ENCODE peak calls at places on chromosomes 11 and 22, in six cellular contexts. P, R, M, C, T and B are unnamed samples.

GRCh38 chr11:128029219-128029722 is 558.1 kb downstream of the ETS1 start:
- DNase-seq in P (no peak), R (no peak), M (no peak), C (no peak), T (no peak), B (no peak)

GRCh38 chr11:47691979-47692378 is 23.2 kb downstream of the AGBL2 start:
- DNase-seq in P (no peak), R (no peak), M (no peak), C (no peak), T (no peak), B (no peak)

GRCh38 chr11:126355926-126356897 is 726 bp downstream of the ST3GAL4 start:
- DNase-seq in P (no peak), R (no peak), M (no peak), C (peak), T (peak), B (peak)

GRCh38 chr22:25564320-25564978 is at the start of gene GRK3:
- DNase-seq in P (peak), R (peak), M (peak), C (peak), T (peak), B (peak)

GRCh38 chr11:27423125-27423524 is 49.5 kb downstream of the LGR4 start:
- DNase-seq in P (no peak), R (no peak), M (peak), C (peak), T (no peak), B (peak)

GRCh38 chr22:39546889-39547586 is 14.5 kb upstream of the RPS19BP1 start:
- DNase-seq in P (no peak), R (no peak), M (peak), C (no peak), T (no peak), B (peak)

GRCh38 chr11:64456509-64457320 is 97.8 kb downstream of the RPS6KA4 start:
- DNase-seq in P (no peak), R (no peak), M (no peak), C (no peak), T (no peak), B (no peak)

GRCh38 chr11:1279674-1280055 is 29.8 kb downstream of the TOLLIP start:
- DNase-seq in P (no peak), R (no peak), M (no peak), C (no peak), T (no peak), B (no peak)

GRCh38 chr11:45097721-45098493 is 48.5 kb upstream of the PRDM11 start:
- DNase-seq in P (peak), R (peak), M (peak), C (no peak), T (peak), B (peak)

GRCh38 chr11:65927904-65928397 is 8.7 kb downstream of the DRAP1 start:
- DNase-seq in P (no peak), R (no peak), M (no peak), C (no peak), T (no peak), B (peak)

GRCh38 chr11:57345555-57346151 is 7.5 kb downstream of the P2RX3 start:
- DNase-seq in P (peak), R (peak), M (peak), C (peak), T (peak), B (peak)

GRCh38 chr11:36683823-36684222 is 85.8 kb upstream of the RAG2 start:
- DNase-seq in P (no peak), R (no peak), M (no peak), C (no peak), T (no peak), B (no peak)

GRCh38 chr11:2724653-2725366 is 25.0 kb upstream of the KCNQ1OT1 start:
- DNase-seq in P (no peak), R (no peak), M (no peak), C (no peak), T (no peak), B (no peak)

GRCh38 chr22:50105529-50106100 is 15.8 kb downstream of the MOV10L1 start:
- DNase-seq in P (no peak), R (no peak), M (peak), C (no peak), T (no peak), B (peak)

GRCh38 chr11:3723014-3723708 is 52.0 kb upstream of the CHRNA10 start:
- DNase-seq in P (no peak), R (no peak), M (peak), C (peak), T (no peak), B (peak)

GRCh38 chr11:8102296-8102915 is 21.4 kb downstream of the TUB start:
- DNase-seq in P (no peak), R (no peak), M (no peak), C (no peak), T (no peak), B (no peak)

GRCh38 chr11:61679893-61680621 is at the start of gene DAGLA:
- DNase-seq in P (peak), R (peak), M (peak), C (no peak), T (peak), B (peak)

GRCh38 chr22:19805821-19806212 is 45.2 kb downstream of the TBX1 start:
- DNase-seq in P (no peak), R (peak), M (no peak), C (no peak), T (no peak), B (no peak)

GRCh38 chr11:18567081-18567480 is 21.5 kb downstream of the UEVLD start:
- DNase-seq in P (no peak), R (no peak), M (peak), C (no peak), T (no peak), B (no peak)

GRCh38 chr22:37803195-37803635 is 4.5 kb upstream of the GCAT start:
- DNase-seq in P (no peak), R (no peak), M (no peak), C (no peak), T (no peak), B (no peak)
- H2AFZ ChIP-seq in P (peak), R (no peak), M (peak), C (no peak), T (no peak), B (no peak)

DNA sequence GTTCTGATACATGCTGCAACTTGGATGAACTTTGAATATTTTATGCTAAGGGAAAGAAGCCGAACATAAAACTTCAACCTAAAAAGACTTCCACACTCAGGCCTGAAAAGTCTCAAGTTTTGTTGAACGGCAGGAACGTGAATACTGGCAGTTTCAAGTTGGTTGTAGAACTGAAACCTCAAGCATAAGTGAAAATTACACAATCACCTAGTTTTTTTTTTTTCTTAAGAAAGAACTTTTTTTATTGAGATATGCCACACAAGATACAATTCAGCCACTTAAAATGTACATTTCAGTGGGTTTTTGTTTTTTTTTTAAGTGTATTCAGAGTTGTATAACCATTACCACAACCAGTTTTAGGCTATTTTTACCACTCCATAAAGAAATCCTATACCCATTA is 50.8 kb upstream of the ADORA2A start:
- DNase-seq in P (no peak), R (no peak), M (no peak), C (no peak), T (no peak), B (no peak)
- H3K14ac ChIP-seq in P (no peak), R (no peak), M (no peak), C (no peak), T (no peak), B (no peak)

GRCh38 chr11:122422707-122423106 is 232.8 kb upstream of the UBASH3B start:
- DNase-seq in P (no peak), R (no peak), M (peak), C (peak), T (no peak), B (no peak)

GRCh38 chr11:122423283-122423682 is 232.2 kb upstream of the UBASH3B start:
- DNase-seq in P (no peak), R (no peak), M (no peak), C (no peak), T (no peak), B (no peak)

GRCh38 chr11:122421684-122422083 is 233.8 kb upstream of the UBASH3B start:
- DNase-seq in P (no peak), R (no peak), M (no peak), C (no peak), T (no peak), B (no peak)

GRCh38 chr11:122424636-122425035 is 230.9 kb upstream of the UBASH3B start:
- DNase-seq in P (no peak), R (no peak), M (no peak), C (no peak), T (no peak), B (no peak)

DNA sequence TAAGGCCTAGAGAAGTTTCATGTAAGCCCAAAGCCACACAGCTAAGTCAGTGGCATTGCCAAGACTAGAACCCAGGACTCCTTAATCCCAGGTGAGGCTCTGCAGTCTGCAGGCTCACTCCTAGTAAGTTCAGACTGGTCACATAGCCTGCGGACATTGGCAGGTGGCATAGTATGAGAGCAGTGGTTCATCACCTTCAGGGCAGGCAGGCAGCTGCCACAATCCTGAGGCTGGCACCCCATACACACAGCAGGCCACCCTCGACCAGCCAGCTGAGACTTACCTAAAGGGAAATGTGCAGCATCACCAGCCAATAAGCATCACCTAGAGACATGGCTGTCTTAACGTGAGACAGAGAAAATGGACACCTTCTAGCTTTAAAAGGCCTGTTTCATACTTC is 231.6 kb upstream of the UBASH3B start:
- DNase-seq in P (no peak), R (no peak), M (no peak), C (no peak), T (no peak), B (no peak)
- H2AK5ac ChIP-seq in P (no peak), R (no peak), M (no peak), C (peak), T (no peak), B (no peak)

GRCh38 chr22:30591588-30592359 is at the start of gene PES1:
- DNase-seq in P (peak), R (peak), M (peak), C (peak), T (peak), B (peak)
- H2AFZ ChIP-seq in P (peak), R (no peak), M (peak), C (no peak), T (no peak), B (no peak)

DNA sequence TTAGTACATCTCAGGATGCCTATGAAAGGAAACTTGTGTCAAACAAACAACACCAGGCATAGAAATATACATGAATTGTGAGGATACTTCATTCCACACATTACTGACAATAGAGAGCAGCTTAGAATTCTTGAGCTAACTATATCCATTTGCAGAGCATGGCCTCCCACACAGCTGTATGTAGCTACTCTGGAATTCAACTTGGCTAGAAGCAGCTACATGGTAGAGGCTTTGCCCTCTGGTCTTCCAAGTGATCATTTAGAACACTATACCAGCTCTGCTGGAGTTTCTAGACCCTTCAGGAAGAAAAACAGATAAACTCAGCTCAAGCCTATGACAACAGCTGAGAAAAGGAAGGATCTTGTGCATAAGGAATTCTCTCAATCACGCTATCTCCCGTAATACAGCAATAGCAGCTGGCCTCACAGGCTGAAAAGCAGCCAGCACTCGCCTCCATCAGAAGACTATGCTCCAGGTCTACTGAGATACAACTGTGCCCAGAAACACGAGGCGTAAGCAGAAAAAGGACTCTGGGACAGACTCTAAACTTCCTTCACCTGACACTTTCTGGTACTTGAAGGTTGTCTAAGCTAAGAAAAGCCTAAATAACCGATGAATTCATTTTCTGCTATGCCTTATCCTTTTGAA is 50.6 kb upstream of the APOA1 start:
- DNase-seq in P (no peak), R (no peak), M (peak), C (peak), T (no peak), B (peak)
- H3K14ac ChIP-seq in P (no peak), R (no peak), M (peak), C (no peak), T (no peak), B (no peak)

DNA sequence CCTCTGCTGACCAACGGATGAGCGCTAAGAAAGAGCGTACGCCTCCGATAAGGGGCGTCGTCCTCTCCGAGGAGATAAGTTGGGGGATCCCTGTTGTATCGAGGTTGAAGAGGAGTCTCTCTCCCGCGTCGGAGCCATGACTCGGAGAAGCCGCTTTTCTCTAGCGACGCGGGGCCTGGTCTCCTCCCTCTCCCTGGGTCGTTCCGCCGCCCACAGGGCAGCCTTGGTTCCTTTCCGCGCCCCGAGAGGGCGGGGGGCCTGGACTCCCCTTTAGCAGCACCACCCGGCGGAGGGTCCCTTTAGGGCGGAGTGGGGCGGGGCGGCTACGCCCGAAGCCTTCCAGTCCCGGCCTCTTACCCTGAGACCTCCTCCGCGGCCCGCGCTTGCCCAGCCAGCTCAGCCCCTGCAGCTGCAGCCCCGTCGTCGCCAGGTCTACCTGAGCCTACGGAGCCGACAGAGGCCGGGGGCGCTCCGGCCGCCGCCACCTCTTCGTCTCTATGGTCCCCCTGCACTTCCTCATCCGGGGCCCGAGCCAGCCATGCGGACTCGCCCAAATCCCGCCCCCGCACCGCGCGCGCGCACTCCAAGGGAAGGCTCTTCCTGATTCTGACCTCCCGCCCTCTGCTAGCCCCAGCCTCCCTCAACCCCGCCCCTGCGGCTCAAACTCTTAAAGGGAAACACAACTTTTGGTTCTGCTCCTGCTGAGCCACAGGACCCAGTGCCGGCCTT is at the start of gene PRR14L:
- DNase-seq in P (peak), R (peak), M (peak), C (peak), T (peak), B (peak)
- H2AK5ac ChIP-seq in P (no peak), R (no peak), M (peak), C (peak), T (no peak), B (peak)

GRCh38 chr11:35082322-35083180 is 56.4 kb upstream of the CD44 start:
- DNase-seq in P (no peak), R (peak), M (peak), C (peak), T (peak), B (peak)
- H2AFZ ChIP-seq in P (peak), R (no peak), M (peak), C (no peak), T (peak), B (peak)